ENCODE peak calls at places on chromosomes 7 and 10, in nine cellular contexts. L is Daoy; Q is ELR; J is left colon; W is activated T-helper 1 cell treated with anti-CD3 and anti-CD28 coated beads, Interleukin-2, amount 50 U/mL, for 16 hours; U is PC-9; P is AG04450; A is fibroblast of pulmonary artery; M is A549. F is an unnamed sample.

GRCh38 chr10:15325243-15326002 is 45.7 kb downstream of the FAM171A1 start:
- DNase-seq in Q (peak), J (no peak), U (no peak), W (no peak), M (peak), P (no peak), A (peak), L (peak), F (no peak)

GRCh38 chr7:18337023-18337422 is 158.5 kb upstream of the HDAC9 start:
- DNase-seq in J (no peak), L (no peak), M (no peak), A (no peak), U (no peak), W (no peak), P (no peak), Q (no peak), F (no peak)

GRCh38 chr7:105641236-105641810 is 60.0 kb upstream of the EFCAB10 start:
- DNase-seq in W (no peak), J (no peak), L (no peak), U (no peak), M (no peak), Q (no peak), P (no peak), A (no peak), F (no peak)

GRCh38 chr7:2477447-2478386 is 1.5 kb upstream of the GRIFIN start:
- DNase-seq in L (peak), J (peak), Q (peak), M (peak), W (peak), A (peak), P (no peak), U (peak), F (peak)

GRCh38 chr7:149717481-149717880 is 55.9 kb downstream of the ZNF467 start:
- DNase-seq in A (no peak), M (no peak), U (no peak), J (no peak), W (no peak), L (no peak), Q (no peak), P (no peak), F (no peak)

GRCh38 chr10:70753841-70754621 is 31.1 kb downstream of the TBATA start:
- DNase-seq in A (peak), M (no peak), W (no peak), P (no peak), L (no peak), U (no peak), Q (no peak), J (no peak), F (no peak)

GRCh38 chr7:142496545-142496991 is 238.7 kb upstream of the PRSS58 start:
- DNase-seq in L (peak), A (peak), U (peak), P (no peak), Q (peak), M (no peak), J (no peak), W (no peak), F (no peak)

GRCh38 chr10:131193923-131194322 is 117.6 kb downstream of the TCERG1L start:
- DNase-seq in J (no peak), L (no peak), U (no peak), A (no peak), P (no peak), W (no peak), M (no peak), Q (no peak), F (no peak)

GRCh38 chr7:41911792-41912191 is 208.9 kb upstream of the INHBA start:
- DNase-seq in L (peak), P (no peak), U (no peak), W (no peak), A (peak), J (no peak), M (no peak), Q (peak), F (no peak)

GRCh38 chr10:32057041-32057372 is 782 bp upstream of the KIF5B start:
- DNase-seq in U (no peak), W (no peak), P (no peak), J (peak), Q (no peak), A (no peak), L (no peak), M (no peak), F (no peak)

GRCh38 chr7:24885716-24886115 is 94.3 kb downstream of the OSBPL3 start:
- DNase-seq in L (no peak), M (no peak), A (no peak), U (no peak), P (no peak), W (no peak), Q (no peak), J (no peak), F (no peak)

GRCh38 chr10:68121862-68122261 is 12.6 kb downstream of the MYPN start:
- DNase-seq in U (no peak), A (no peak), P (no peak), M (no peak), Q (no peak), J (no peak), W (no peak), L (no peak), F (no peak)

GRCh38 chr7:137283147-137283546 is 60.4 kb downstream of the PTN start:
- DNase-seq in W (no peak), J (no peak), A (no peak), U (no peak), M (no peak), Q (no peak), P (no peak), L (no peak), F (no peak)

GRCh38 chr7:731440-732085 is 4.5 kb upstream of the PRKAR1B start:
- DNase-seq in U (no peak), M (no peak), J (no peak), A (no peak), Q (no peak), P (no peak), L (no peak), W (no peak), F (no peak)

GRCh38 chr10:111986079-111986478 is 197.5 kb downstream of the GPAM start:
- DNase-seq in W (no peak), L (no peak), A (no peak), M (no peak), P (no peak), Q (no peak), J (no peak), U (no peak), F (no peak)

GRCh38 chr10:46226900-46227558 is 59.8 kb upstream of the ANTXRL start:
- DNase-seq in M (no peak), L (no peak), P (no peak), U (no peak), J (no peak), Q (no peak), W (no peak), A (no peak), F (peak)

GRCh38 chr10:4653160-4653559 is 172.8 kb upstream of the AKR1E2 start:
- DNase-seq in Q (no peak), L (no peak), W (no peak), A (no peak), U (no peak), J (no peak), M (no peak), P (no peak), F (no peak)

GRCh38 chr7:35588647-35589046 is 106.3 kb downstream of the HERPUD2 start:
- DNase-seq in L (no peak), P (no peak), W (no peak), U (no peak), J (no peak), M (no peak), A (no peak), Q (no peak), F (no peak)

F was measured in colonic mucosa.